ENCODE peak calls at places on chromosomes 3 and 15, in six cellular contexts. D, N, U, X, Z and C are unnamed samples.

GRCh38 chr3:46925585-46925934 is 48.0 kb downstream of the PTH1R start:
- DNase-seq in D (no peak), N (no peak), U (no peak), X (no peak), Z (no peak), C (no peak)

GRCh38 chr3:16130066-16130465 is 44.4 kb upstream of the GALNT15 start:
- DNase-seq in D (no peak), N (no peak), U (peak; percentile 68), X (no peak), Z (no peak), C (no peak)

GRCh38 chr3:52880474-52880873 is 16.9 kb downstream of the STIMATE start:
- DNase-seq in D (no peak), N (peak; percentile 24), U (no peak), X (no peak), Z (no peak), C (no peak)

GRCh38 chr15:40306908-40307307 is 827 bp downstream of the PLCB2 start:
- DNase-seq in D (no peak), N (no peak), U (no peak), X (no peak), Z (no peak), C (peak; percentile 49)

GRCh38 chr15:52180196-52180835 is 10.9 kb downstream of the GNB5 start:
- DNase-seq in D (no peak), N (no peak), U (no peak), X (no peak), Z (no peak), C (no peak)

GRCh38 chr3:141498592-141499223 is 11.9 kb downstream of the RASA2 start:
- DNase-seq in D (no peak), N (peak; percentile 74), U (no peak), X (no peak), Z (no peak), C (peak; percentile 97)

GRCh38 chr3:115503386-115503785 is 119.9 kb upstream of the GAP43 start:
- DNase-seq in D (no peak), N (no peak), U (no peak), X (no peak), Z (no peak), C (no peak)

GRCh38 chr3:195909645-195910498 is 1.5 kb upstream of the TNK2 start:
- DNase-seq in D (peak; percentile 82), N (no peak), U (peak; percentile 58), X (peak; percentile 94), Z (peak; percentile 73), C (peak; percentile 89)

GRCh38 chr15:56052389-56053045 is 59.1 kb upstream of the NEDD4 start:
- DNase-seq in D (peak; percentile 75), N (no peak), U (peak; percentile 13), X (peak; percentile 24), Z (peak; percentile 56), C (peak; percentile 48)

GRCh38 chr3:45552031-45552772 is 42.3 kb upstream of the LIMD1 start:
- DNase-seq in D (no peak), N (no peak), U (no peak), X (no peak), Z (no peak), C (no peak)

GRCh38 chr3:109098245-109098644 is 19.7 kb downstream of the MORC1 start:
- DNase-seq in D (peak; percentile 15), N (no peak), U (peak; percentile 7), X (peak; percentile 13), Z (no peak), C (peak; percentile 9)

GRCh38 chr3:107506458-107506857 is 16.3 kb upstream of the BBX start:
- DNase-seq in D (no peak), N (no peak), U (no peak), X (no peak), Z (no peak), C (peak; percentile 4)

GRCh38 chr15:64249842-64250575 is 87.2 kb upstream of the PPIB start:
- DNase-seq in D (no peak), N (no peak), U (no peak), X (no peak), Z (peak; percentile 10), C (no peak)

GRCh38 chr3:64437126-64437525 is 211.9 kb upstream of the PRICKLE2 start:
- DNase-seq in D (no peak), N (no peak), U (no peak), X (no peak), Z (no peak), C (no peak)

GRCh38 chr15:45664451-45664850 is 29.6 kb downstream of the SQOR start:
- DNase-seq in D (no peak), N (no peak), U (no peak), X (no peak), Z (no peak), C (peak; percentile 40)

GRCh38 chr3:183342824-183343223 is 85.6 kb downstream of the MCF2L2 start:
- DNase-seq in D (no peak), N (no peak), U (no peak), X (no peak), Z (no peak), C (no peak)

GRCh38 chr15:27746556-27746955 is 352.6 kb downstream of the OCA2 start:
- DNase-seq in D (no peak), N (no peak), U (no peak), X (no peak), Z (no peak), C (no peak)

GRCh38 chr15:77504310-77504709 is 83.6 kb downstream of the HMG20A start:
- DNase-seq in D (no peak), N (no peak), U (no peak), X (no peak), Z (no peak), C (no peak)

GRCh38 chr3:42764561-42765295 is 8.3 kb downstream of the CCDC13 start:
- DNase-seq in D (no peak), N (no peak), U (no peak), X (no peak), Z (no peak), C (no peak)

GRCh38 chr3:129052675-129053074 is 7.9 kb upstream of the GP9 start:
- DNase-seq in D (no peak), N (no peak), U (no peak), X (peak; percentile 9), Z (peak; percentile 73), C (no peak)

GRCh38 chr3:51953445-51953844 is 1.7 kb upstream of the GPR62 start:
- DNase-seq in D (no peak), N (no peak), U (no peak), X (no peak), Z (no peak), C (peak; percentile 88)

GRCh38 chr3:100463002-100463401 is 29.4 kb upstream of the TMEM45A start:
- DNase-seq in D (peak; percentile 53), N (peak; percentile 35), U (peak; percentile 54), X (peak; percentile 66), Z (peak; percentile 52), C (peak; percentile 66)

GRCh38 chr3:18645603-18646002 is 220.5 kb upstream of the SATB1 start:
- DNase-seq in D (no peak), N (no peak), U (no peak), X (no peak), Z (no peak), C (no peak)

GRCh38 chr15:36252117-36252711 is 327.2 kb upstream of the CDIN1 start:
- DNase-seq in D (no peak), N (no peak), U (peak; percentile 1), X (peak; percentile 30), Z (no peak), C (no peak)

GRCh38 chr3:173553635-173554280 is 156.2 kb downstream of the NLGN1 start:
- DNase-seq in D (peak; percentile 2), N (no peak), U (peak; percentile 10), X (no peak), Z (peak; percentile 58), C (peak; percentile 14)

GRCh38 chr3:86969500-86970189 is 21.3 kb downstream of the VGLL3 start:
- DNase-seq in D (no peak), N (no peak), U (peak; percentile 19), X (peak; percentile 64), Z (peak; percentile 38), C (peak; percentile 54)

GRCh38 chr3:143066033-143066432 is 53.5 kb upstream of the CHST2 start:
- DNase-seq in D (no peak), N (no peak), U (no peak), X (no peak), Z (no peak), C (no peak)

GRCh38 chr3:42256135-42256819 is 9.7 kb downstream of the CCK start:
- DNase-seq in D (peak; percentile 15), N (no peak), U (no peak), X (no peak), Z (peak; percentile 37), C (no peak)

GRCh38 chr15:85000189-85000864 is 18.7 kb downstream of the PDE8A start:
- DNase-seq in D (no peak), N (no peak), U (no peak), X (no peak), Z (peak; percentile 77), C (no peak)

GRCh38 chr15:72136170-72137051 is 18.2 kb downstream of the SENP8 start:
- DNase-seq in D (no peak), N (no peak), U (no peak), X (no peak), Z (no peak), C (no peak)
- TF ChIP-seq CTCF in D (no peak), N (no peak), U (no peak), X (no peak), Z (no peak), C (no peak)

GRCh38 chr15:91857772-91858171 is 4.3 kb downstream of the SLCO3A1 start:
- DNase-seq in D (no peak), N (peak; percentile 74), U (no peak), X (no peak), Z (no peak), C (peak; percentile 56)
- TF ChIP-seq MYC in D (no peak), N (no peak), U (no peak), X (no peak), Z (no peak), C (no peak)

DNA sequence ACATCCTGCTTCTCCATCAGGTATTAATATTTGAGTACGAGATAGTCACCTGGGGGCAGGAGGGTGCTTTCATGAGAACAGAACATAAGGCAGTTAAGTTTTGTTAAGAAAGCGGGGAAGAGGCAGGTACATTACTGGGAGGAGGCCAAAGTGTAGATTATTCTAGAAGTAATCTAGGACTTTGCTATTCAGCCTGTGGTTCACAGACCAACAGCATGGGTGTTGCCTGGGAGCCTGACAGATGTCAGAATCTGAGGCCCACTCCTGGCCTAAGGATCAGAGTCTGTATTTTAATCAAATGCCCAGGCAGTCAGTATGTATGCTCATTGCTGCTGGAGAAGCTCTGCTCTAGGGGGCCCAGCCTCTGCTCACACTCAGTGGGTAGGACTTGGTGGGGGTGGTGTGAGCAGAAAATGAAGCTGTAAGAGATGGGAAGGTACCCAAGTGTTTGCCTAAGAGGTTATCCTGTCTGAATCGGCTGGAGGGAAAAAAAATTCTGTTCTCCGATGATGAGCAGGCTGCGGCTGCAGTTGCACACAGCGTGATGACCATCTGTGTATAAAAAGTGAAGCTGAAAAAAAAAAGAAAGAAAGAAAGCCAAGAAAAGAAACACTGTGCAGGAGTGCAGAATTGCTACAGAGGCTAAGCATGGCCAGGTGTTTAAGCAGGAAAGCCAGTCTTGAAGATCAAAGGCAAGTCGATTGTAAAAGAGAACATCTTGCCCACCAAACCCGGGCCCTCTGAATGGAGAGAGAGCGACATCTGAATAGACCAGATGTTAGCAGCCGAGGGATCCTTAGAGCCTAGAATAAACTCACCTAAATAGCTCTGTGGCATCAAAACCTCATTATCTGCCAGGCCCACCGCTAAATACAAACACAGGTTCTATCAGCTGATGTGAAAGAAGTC is 65.2 kb downstream of the EIF4E3 start:
- DNase-seq in D (no peak), N (no peak), U (no peak), X (no peak), Z (no peak), C (no peak)
- H3K4me3 ChIP-seq in D (no peak overlapping the region), N (no peak overlapping the region), U (no peak overlapping the region), X (no peak overlapping the region), Z (no peak overlapping the region), C (no peak overlapping the region)

GRCh38 chr3:49165771-49166751 is at the start of gene CCDC71:
- DNase-seq in D (peak; percentile 62), N (peak; percentile 20), U (peak; percentile 43), X (peak; percentile 86), Z (peak; percentile 65), C (peak; percentile 87)
- TF ChIP-seq CTCF in D (no peak), N (no peak), U (no peak), X (no peak), Z (no peak), C (no peak)